ENCODE peak calls at places on chromosomes 1 and 21, in ten cellular contexts. X, G, J, Q, M, K, D, W, L and E are unnamed samples.

GRCh38 chr1:64514197-64514765 is 44.4 kb downstream of the CACHD1 start:
- DNase-seq in Q (peak), K (no peak), J (peak), L (no peak), D (no peak), W (peak), G (no peak), M (no peak), X (no peak), E (no peak)

GRCh38 chr1:198934901-198935301 is 296.1 kb downstream of the PTPRC start:
- DNase-seq in G (no peak), W (no peak), D (peak), M (no peak), J (no peak), K (peak), X (no peak), Q (peak), L (peak), E (no peak)

GRCh38 chr1:165773324-165773965 is 4.8 kb upstream of the TMCO1 start:
- DNase-seq in G (no peak), Q (no peak), L (no peak), D (no peak), M (peak), K (no peak), X (no peak), W (peak), J (peak), E (no peak)

GRCh38 chr1:78619803-78620579 is at the start of gene IFI44L:
- DNase-seq in J (peak), K (peak), L (no peak), Q (no peak), G (no peak), X (peak), W (no peak), M (no peak), D (peak), E (no peak)

GRCh38 chr21:38984982-38985422 is 179.3 kb downstream of the ETS2 start:
- DNase-seq in Q (no peak), J (no peak), K (no peak), X (no peak), W (peak), G (no peak), M (no peak), D (no peak), L (no peak), E (no peak)

GRCh38 chr21:41992576-41992975 is 17.6 kb downstream of the ZBTB21 start:
- DNase-seq in X (no peak), J (no peak), L (no peak), D (no peak), K (no peak), G (no peak), M (no peak), Q (no peak), W (no peak), E (no peak)

GRCh38 chr1:10421637-10422036 is 8.6 kb upstream of the CENPS start:
- DNase-seq in X (no peak), L (no peak), G (no peak), M (no peak), Q (no peak), D (no peak), J (no peak), K (no peak), W (no peak), E (no peak)

GRCh38 chr1:19073311-19074186 is 117.1 kb upstream of the IFFO2 start:
- DNase-seq in Q (peak), D (no peak), J (no peak), L (no peak), K (no peak), M (no peak), W (no peak), G (no peak), X (peak), E (no peak)

GRCh38 chr1:147600119-147601111 is 59.1 kb downstream of the BCL9 start:
- DNase-seq in J (no peak), W (peak), M (no peak), K (peak), X (no peak), G (no peak), Q (no peak), D (no peak), L (peak), E (no peak)

GRCh38 chr1:226825037-226825745 is 45.2 kb upstream of the PSEN2 start:
- DNase-seq in J (no peak), W (no peak), G (no peak), Q (no peak), L (peak), D (no peak), M (no peak), K (no peak), X (no peak), E (no peak)

GRCh38 chr21:33373451-33373850 is 29.8 kb upstream of the IFNGR2 start:
- DNase-seq in G (no peak), D (no peak), M (no peak), J (no peak), W (no peak), X (peak), K (no peak), L (no peak), Q (no peak), E (no peak)

GRCh38 chr1:232965912-232966217 is 15.5 kb downstream of the NTPCR start:
- DNase-seq in M (no peak), L (no peak), J (no peak), Q (no peak), D (no peak), K (no peak), W (no peak), X (no peak), G (no peak), E (no peak)

GRCh38 chr1:115118596-115118995 is 29.3 kb upstream of the TSPAN2 start:
- DNase-seq in L (no peak), G (no peak), D (no peak), Q (no peak), J (no peak), M (no peak), X (no peak), K (no peak), W (no peak), E (no peak)